ENCODE peak calls at places on chromosomes 5 and 9, in nine cellular contexts. F is heart left ventricle, B is ovary, X is sigmoid colon, O is HepG2, M is HCT116, D is stomach, C is A549, W is GM12878. E is an unnamed sample.

GRCh38 chr9:121367651-121368510 is 2.2 kb downstream of the STOM start:
- DNase-seq in F (no peak), B (no peak), X (no peak), O (peak; percentile 90), M (no peak), D (no peak), C (peak; percentile 27), W (no peak), E (no peak)

GRCh38 chr9:38254151-38254550 is 138.4 kb upstream of the ALDH1B1 start:
- DNase-seq in F (no peak), B (no peak), X (no peak), O (no peak), M (no peak), D (no peak), C (no peak), W (no peak), E (no peak)

GRCh38 chr5:83608122-83608521 is 112.5 kb downstream of the HAPLN1 start:
- DNase-seq in F (no peak), B (no peak), X (no peak), O (peak; percentile 15), M (peak; percentile 38), D (peak; percentile 28), C (peak; percentile 52), W (no peak), E (peak; percentile 59)

GRCh38 chr5:81359108-81359507 is 34.8 kb downstream of the ACOT12 start:
- DNase-seq in F (no peak), B (no peak), X (no peak), O (no peak), M (no peak), D (no peak), C (no peak), W (no peak), E (no peak)

GRCh38 chr9:72539824-72540347 is 18.5 kb downstream of the TMC1 start:
- DNase-seq in F (no peak), B (no peak), X (no peak), O (no peak), M (no peak), D (no peak), C (no peak), W (no peak), E (no peak)

GRCh38 chr5:8961956-8962355 is 583.9 kb downstream of the SEMA5A start:
- DNase-seq in F (no peak), B (no peak), X (no peak), O (no peak), M (no peak), D (no peak), C (no peak), W (no peak), E (no peak)

GRCh38 chr5:150434502-150434901 is 15.0 kb downstream of the RPS14 start:
- DNase-seq in F (no peak), B (no peak), X (no peak), O (peak; percentile 40), M (no peak), D (no peak), C (no peak), W (no peak), E (no peak)

GRCh38 chr9:79164396-79164795 is 407.4 kb upstream of the TLE4 start:
- DNase-seq in F (no peak), B (no peak), X (no peak), O (no peak), M (no peak), D (peak; percentile 70), C (no peak), W (no peak), E (no peak)

GRCh38 chr5:128426090-128426534 is 111.9 kb downstream of the FBN2 start:
- DNase-seq in F (no peak), B (no peak), X (no peak), O (no peak), M (no peak), D (no peak), C (no peak), W (peak; percentile 50), E (no peak)

GRCh38 chr9:27523141-27523540 is 949 bp upstream of the IFNK start:
- DNase-seq in F (no peak), B (no peak), X (no peak), O (no peak), M (no peak), D (no peak), C (no peak), W (no peak), E (no peak)

GRCh38 chr5:989961-990530 is 18.6 kb upstream of the NKD2 start:
- DNase-seq in F (peak; percentile 84), B (no peak), X (peak; percentile 90), O (no peak), M (no peak), D (peak; percentile 36), C (no peak), W (no peak), E (peak; percentile 66)

GRCh38 chr5:115432691-115433090 is 111.9 kb downstream of the FEM1C start:
- DNase-seq in F (no peak), B (no peak), X (no peak), O (no peak), M (no peak), D (no peak), C (no peak), W (no peak), E (no peak)

GRCh38 chr5:174491265-174491664 is 233.1 kb upstream of the MSX2 start:
- DNase-seq in F (no peak), B (no peak), X (no peak), O (no peak), M (no peak), D (no peak), C (no peak), W (no peak), E (peak; percentile 76)

GRCh38 chr5:149583394-149583793 is 2.1 kb downstream of the ARHGEF37 start:
- DNase-seq in F (no peak), B (no peak), X (no peak), O (no peak), M (no peak), D (peak; percentile 76), C (no peak), W (no peak), E (no peak)

GRCh38 chr9:13149454-13149853 is 130.0 kb downstream of the MPDZ start:
- DNase-seq in F (peak; percentile 55), B (no peak), X (no peak), O (no peak), M (no peak), D (no peak), C (no peak), W (no peak), E (no peak)
- TF ChIP-seq POLR2A in F (no peak), B (no peak), X (no peak), O (no peak), M (no peak), D (no peak), C (no peak), W (no peak), E (no peak)

GRCh38 chr5:14115323-14115895 is 27.7 kb upstream of the TRIO start:
- DNase-seq in F (no peak), B (no peak), X (no peak), O (no peak), M (no peak), D (no peak), C (no peak), W (no peak), E (no peak)

GRCh38 chr5:14110196-14110595 is 32.9 kb upstream of the TRIO start:
- DNase-seq in F (no peak), B (no peak), X (no peak), O (no peak), M (no peak), D (no peak), C (peak; percentile 17), W (no peak), E (no peak)

GRCh38 chr5:14114615-14115251 is 28.4 kb upstream of the TRIO start:
- DNase-seq in F (no peak), B (no peak), X (no peak), O (no peak), M (no peak), D (no peak), C (no peak), W (no peak), E (no peak)

GRCh38 chr5:14110680-14111079 is 32.5 kb upstream of the TRIO start:
- DNase-seq in F (no peak), B (no peak), X (no peak), O (no peak), M (no peak), D (no peak), C (peak; percentile 23), W (no peak), E (no peak)

DNA sequence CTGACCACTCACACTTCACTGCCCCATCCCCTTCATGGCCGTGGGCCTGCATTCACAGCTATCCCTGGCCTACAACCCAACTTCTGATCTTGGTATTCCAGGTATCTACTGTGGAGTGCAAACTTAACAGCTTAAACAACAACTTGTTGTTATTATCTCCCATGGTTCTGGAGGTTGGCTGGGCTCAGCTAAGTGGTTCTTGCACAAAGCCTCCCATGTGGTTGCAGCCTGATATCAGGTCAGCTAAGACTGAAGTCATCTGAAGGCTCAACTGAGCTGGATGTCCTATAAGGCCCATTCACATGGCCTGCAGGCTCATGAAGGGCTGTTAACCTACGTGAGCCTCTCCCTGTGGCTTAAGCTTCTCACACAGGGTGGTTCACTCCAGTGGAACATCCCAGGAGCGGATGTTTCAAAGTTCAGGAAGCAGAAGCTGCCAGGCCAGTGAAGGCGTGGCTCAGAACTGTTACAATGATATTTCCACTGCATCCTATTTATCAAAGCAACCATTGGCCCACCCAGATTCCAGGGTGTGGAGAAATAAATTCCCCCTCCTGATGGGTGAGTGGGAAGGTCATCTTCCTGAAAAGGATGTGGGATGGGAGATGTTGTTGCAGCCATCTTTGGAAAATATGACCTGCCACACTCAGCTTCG is 30.0 kb upstream of the TRIO start:
- DNase-seq in F (peak; percentile 47), B (no peak), X (no peak), O (peak; percentile 31), M (no peak), D (no peak), C (peak; percentile 49), W (no peak), E (no peak)
- TF ChIP-seq CTCF in F (no peak), B (no peak), X (no peak), O (no peak), M (no peak), D (no peak), C (no peak), W (no peak), E (no peak)

DNA sequence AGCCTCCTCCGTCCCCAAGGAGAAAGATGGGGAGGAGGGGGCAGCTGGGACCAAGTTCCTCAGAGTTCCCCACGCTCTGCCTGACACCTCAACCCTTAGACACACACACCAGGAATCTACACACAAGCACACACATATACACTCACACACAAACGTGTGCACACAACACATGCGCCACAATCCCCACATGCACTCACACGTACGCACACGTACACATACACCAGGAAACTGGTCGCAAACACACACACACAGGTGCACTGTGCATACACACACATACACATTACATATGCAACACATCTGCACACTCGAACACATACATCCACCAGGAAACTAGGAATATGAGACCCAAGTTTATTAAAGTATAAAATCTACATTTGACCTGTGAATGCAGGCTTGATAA is 50.4 kb downstream of the ROR2 start:
- DNase-seq in F (no peak), B (no peak), X (no peak), O (no peak), M (no peak), D (no peak), C (no peak), W (no peak), E (no peak)
- TF ChIP-seq POLR2A in F (no peak), B (no peak), X (no peak), O (no peak), M (no peak), D (no peak), C (no peak), W (no peak), E (no peak)

DNA sequence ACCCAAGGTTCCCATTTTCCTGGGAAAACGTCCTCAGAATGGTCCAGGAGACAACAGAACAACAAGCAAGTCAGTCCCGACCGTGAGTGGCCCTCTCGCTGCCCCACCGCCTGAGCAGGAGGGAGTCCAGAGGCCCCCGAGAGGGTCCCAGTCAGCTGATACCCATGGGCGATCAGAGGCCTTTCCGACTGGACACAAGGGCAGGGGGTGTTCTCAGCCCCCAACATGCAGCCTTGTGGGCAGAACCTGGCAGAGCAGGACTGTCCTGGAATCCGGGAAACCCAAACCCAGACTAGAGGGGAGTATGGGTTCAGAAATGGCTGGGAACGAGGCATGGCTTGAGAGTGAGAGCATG is 4.5 kb downstream of the SPATA31E1 start:
- DNase-seq in F (no peak), B (no peak), X (no peak), O (no peak), M (no peak), D (no peak), C (no peak), W (no peak), E (no peak)
- TF ChIP-seq CTCF in F (no peak), B (no peak), X (no peak), O (no peak), M (no peak), D (no peak), C (no peak), W (no peak), E (no peak)

E was measured in NB4.